ENCODE peak calls at places on chromosomes 1 and 21, in four cellular contexts. One of them, this sample, is unnamed.

GRCh38 chr1:242489545-242489944 is 35.0 kb downstream of the PLD5 start:
- DNase-seq in H1: no peak
- DNase-seq in IMR-90: no peak
- DNase-seq in H9: no peak
- DNase-seq in this sample: no peak

GRCh38 chr1:230071316-230071715 is 4.3 kb downstream of the GALNT2 start:
- DNase-seq in IMR-90: no peak
- DNase-seq in H1: no peak
- DNase-seq in H9: no peak
- DNase-seq in this sample: no peak

GRCh38 chr1:221855156-221855555 is 113.3 kb upstream of the DUSP10 start:
- DNase-seq in IMR-90: no peak
- DNase-seq in H9: no peak
- DNase-seq in H1: no peak
- DNase-seq in this sample: no peak

GRCh38 chr1:18530567-18531502 is 50.1 kb downstream of the KLHDC7A start:
- DNase-seq in H9: peak
- DNase-seq in H1: no peak
- DNase-seq in IMR-90: no peak
- DNase-seq in this sample: peak

GRCh38 chr1:84870591-84870990 is 22.4 kb downstream of the LPAR3 start:
- DNase-seq in H1: no peak
- DNase-seq in H9: no peak
- DNase-seq in IMR-90: no peak
- DNase-seq in this sample: no peak

GRCh38 chr1:234875953-234876814 is 252.5 kb downstream of the TOMM20 start:
- DNase-seq in H9: no peak
- DNase-seq in IMR-90: peak
- DNase-seq in H1: no peak
- DNase-seq in this sample: no peak

GRCh38 chr1:201709564-201710295 is 119.2 kb upstream of the IPO9 start:
- DNase-seq in H1: peak
- DNase-seq in IMR-90: peak
- DNase-seq in H9: peak
- DNase-seq in this sample: peak

GRCh38 chr1:44030606-44031050 is 634 bp downstream of the SLC6A9 start:
- DNase-seq in IMR-90: peak
- DNase-seq in H9: peak
- DNase-seq in H1: no peak
- DNase-seq in this sample: peak

GRCh38 chr1:117093870-117094621 is 27.5 kb downstream of the TRIM45 start:
- DNase-seq in H9: peak
- DNase-seq in H1: no peak
- DNase-seq in IMR-90: peak
- DNase-seq in this sample: peak

GRCh38 chr1:5779608-5780323 is 212.5 kb downstream of the NPHP4 start:
- DNase-seq in H1: no peak
- DNase-seq in H9: no peak
- DNase-seq in IMR-90: no peak
- DNase-seq in this sample: no peak

GRCh38 chr1:225572422-225572821 is 80.5 kb downstream of the ENAH start:
- DNase-seq in H9: no peak
- DNase-seq in H1: no peak
- DNase-seq in IMR-90: peak
- DNase-seq in this sample: no peak

GRCh38 chr1:87523466-87523865 is 194.8 kb downstream of the LMO4 start:
- DNase-seq in H9: no peak
- DNase-seq in H1: no peak
- DNase-seq in IMR-90: peak
- DNase-seq in this sample: no peak

GRCh38 chr1:8078176-8078671 is 52.1 kb upstream of the ERRFI1 start:
- DNase-seq in H9: no peak
- DNase-seq in H1: no peak
- DNase-seq in IMR-90: peak
- DNase-seq in this sample: peak

GRCh38 chr1:26278835-26279597 is 870 bp upstream of the SH3BGRL3 start:
- DNase-seq in H9: no peak
- DNase-seq in IMR-90: peak
- DNase-seq in H1: no peak
- DNase-seq in this sample: no peak

GRCh38 chr1:168623003-168623828 is 46.8 kb downstream of the XCL1 start:
- DNase-seq in H1: no peak
- DNase-seq in IMR-90: peak
- DNase-seq in H9: no peak
- DNase-seq in this sample: peak

GRCh38 chr1:156342556-156342955 is 4.2 kb downstream of the TSACC start:
- DNase-seq in H1: no peak
- DNase-seq in H9: no peak
- DNase-seq in IMR-90: peak
- DNase-seq in this sample: no peak

GRCh38 chr1:245353411-245353810 is 198.6 kb downstream of the KIF26B start:
- DNase-seq in IMR-90: no peak
- DNase-seq in H9: no peak
- DNase-seq in H1: no peak
- DNase-seq in this sample: no peak

GRCh38 chr1:1179339-1179982 is 5.8 kb downstream of the TTLL10 start:
- DNase-seq in H9: peak
- DNase-seq in IMR-90: no peak
- DNase-seq in H1: no peak
- DNase-seq in this sample: no peak

GRCh38 chr21:26836546-26836945 is 8.7 kb downstream of the ADAMTS1 start:
- DNase-seq in IMR-90: no peak
- DNase-seq in H9: no peak
- DNase-seq in H1: no peak
- DNase-seq in this sample: no peak

GRCh38 chr1:9490605-9491339 is 48.5 kb upstream of the SLC25A33 start:
- DNase-seq in H9: peak
- DNase-seq in H1: peak
- DNase-seq in IMR-90: peak
- DNase-seq in this sample: peak

GRCh38 chr1:237041795-237042466 is at the start of gene RYR2:
- DNase-seq in IMR-90: no peak
- DNase-seq in H9: peak
- DNase-seq in H1: peak
- DNase-seq in this sample: peak
- H4K5ac ChIP-seq in IMR-90: no peak
- H4K5ac ChIP-seq in H9: no peak
- H4K5ac ChIP-seq in H1: no peak
- H4K5ac ChIP-seq in this sample: no peak

DNA sequence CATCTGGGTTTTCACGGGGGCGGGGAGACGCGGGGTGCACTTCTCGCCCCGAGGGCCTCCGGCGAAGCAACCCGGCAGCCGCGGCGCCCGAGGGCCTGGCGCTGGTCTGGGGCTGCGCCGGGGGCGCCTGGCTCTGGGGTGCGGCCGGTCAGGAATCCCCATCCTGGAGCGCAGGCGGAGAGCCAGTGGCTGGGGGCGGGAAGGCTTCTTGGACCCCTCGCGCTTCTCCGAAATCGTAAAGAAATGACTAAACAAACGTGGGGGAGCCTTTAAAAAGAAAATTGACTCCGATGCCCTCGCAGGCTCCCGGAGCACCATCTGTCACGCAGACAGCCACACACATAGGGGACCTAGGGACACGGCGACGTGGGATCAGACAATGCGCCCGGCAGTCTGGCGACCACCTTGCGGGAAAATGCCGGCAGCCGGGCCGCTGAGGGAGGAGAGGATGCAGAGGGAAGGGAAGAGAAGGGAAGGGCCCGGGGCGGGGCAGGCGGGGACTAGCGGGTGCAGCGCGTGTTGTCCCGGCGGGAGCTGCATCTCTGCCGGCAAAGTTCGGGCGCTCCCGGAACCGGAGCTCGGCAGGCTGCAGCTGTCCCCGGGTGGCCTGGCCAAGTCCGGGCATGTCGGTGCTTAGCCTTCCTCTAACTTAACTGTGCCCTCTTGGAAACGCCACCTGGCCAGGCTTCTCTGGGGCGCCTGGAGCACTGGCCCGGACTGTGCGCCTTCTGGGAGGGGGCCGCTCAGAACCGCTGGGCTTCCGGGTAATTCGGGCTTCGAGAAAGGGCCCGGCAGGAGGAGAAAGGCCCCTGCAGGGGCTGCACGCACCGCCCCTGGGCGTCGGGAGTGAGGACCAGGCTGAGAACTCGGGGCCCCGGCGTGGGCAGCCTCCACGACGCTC is 1.9 kb downstream of the NHLH2 start:
- DNase-seq in H1: no peak
- DNase-seq in H9: peak
- DNase-seq in IMR-90: no peak
- DNase-seq in this sample: peak
- H2BK15ac ChIP-seq in H1: peak
- H2BK15ac ChIP-seq in H9: no peak
- H2BK15ac ChIP-seq in IMR-90: no peak
- H2BK15ac ChIP-seq in this sample: peak

GRCh38 chr21:39637197-39637970 is 24.6 kb downstream of the B3GALT5 start:
- DNase-seq in H9: peak
- DNase-seq in IMR-90: no peak
- DNase-seq in H1: no peak
- DNase-seq in this sample: peak

GRCh38 chr21:39644069-39644468 is 31.3 kb downstream of the B3GALT5 start:
- DNase-seq in IMR-90: no peak
- DNase-seq in H1: no peak
- DNase-seq in H9: no peak
- DNase-seq in this sample: no peak

GRCh38 chr21:39637971-39638628 is 25.4 kb downstream of the B3GALT5 start:
- DNase-seq in H9: no peak
- DNase-seq in H1: no peak
- DNase-seq in IMR-90: no peak
- DNase-seq in this sample: no peak

GRCh38 chr21:39641827-39642450 is 29.2 kb downstream of the B3GALT5 start:
- DNase-seq in IMR-90: no peak
- DNase-seq in H9: peak
- DNase-seq in H1: no peak
- DNase-seq in this sample: no peak

DNA sequence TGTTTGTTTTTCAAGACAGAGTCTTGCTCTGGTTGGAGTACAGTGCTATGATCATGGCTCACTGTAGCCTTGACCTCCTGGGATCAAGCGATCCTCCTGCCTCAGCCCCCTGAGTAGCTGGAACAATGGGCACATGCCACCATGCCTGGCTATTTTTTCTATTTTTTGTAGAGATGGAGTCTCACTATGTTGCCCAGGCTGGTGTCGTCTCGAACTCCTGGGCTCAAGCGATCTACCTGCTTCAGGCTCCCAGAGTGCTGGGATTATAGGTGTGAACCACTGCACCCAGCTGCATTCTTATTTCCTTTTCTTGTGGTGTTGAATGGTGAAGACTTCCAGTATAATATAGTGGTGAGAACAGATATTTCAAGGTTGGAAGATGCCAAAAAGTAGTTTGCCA is 28.0 kb downstream of the B3GALT5 start:
- DNase-seq in H9: peak
- DNase-seq in IMR-90: no peak
- DNase-seq in H1: no peak
- DNase-seq in this sample: no peak
- H4K5ac ChIP-seq in H9: no peak
- H4K5ac ChIP-seq in IMR-90: no peak
- H4K5ac ChIP-seq in H1: no peak
- H4K5ac ChIP-seq in this sample: no peak

GRCh38 chr21:39313457-39314154 is at the start of gene BRWD1:
- DNase-seq in H9: peak
- DNase-seq in IMR-90: peak
- DNase-seq in H1: peak
- DNase-seq in this sample: peak
- H2BK15ac ChIP-seq in H9: no peak
- H2BK15ac ChIP-seq in IMR-90: peak
- H2BK15ac ChIP-seq in H1: peak
- H2BK15ac ChIP-seq in this sample: no peak

GRCh38 chr1:169711469-169712308 is at the start of gene SELL:
- DNase-seq in IMR-90: peak
- DNase-seq in H9: peak
- DNase-seq in H1: peak
- DNase-seq in this sample: peak
- H4K5ac ChIP-seq in IMR-90: no peak
- H4K5ac ChIP-seq in H9: no peak
- H4K5ac ChIP-seq in H1: no peak
- H4K5ac ChIP-seq in this sample: no peak

GRCh38 chr1:155324041-155324716 is 3.5 kb downstream of the RUSC1 start:
- DNase-seq in H1: peak
- DNase-seq in IMR-90: peak
- DNase-seq in H9: peak
- DNase-seq in this sample: peak
- H2BK15ac ChIP-seq in H1: peak
- H2BK15ac ChIP-seq in IMR-90: peak
- H2BK15ac ChIP-seq in H9: no peak
- H2BK15ac ChIP-seq in this sample: no peak